ENCODE peak calls at places on chromosomes 4 and X, in six cellular contexts. G is uterus, C is heart right ventricle, N is fibroblast of lung, W is right lobe of liver, L is Panc1. A is an unnamed sample. For H3K4me1, the result is how much of the 10 kb centered on the place peaks cover.

GRCh38 chrX:1435241-1435900 is 17.3 kb downstream of the ASMTL start:
- DNase-seq in G (no peak), C (no peak), N (no peak), W (no peak), L (no peak), A (no peak)

GRCh38 chrX:102746134-102746584 is 25.6 kb downstream of the GPRASP3 start:
- DNase-seq in G (peak), C (peak), N (peak), W (peak), L (no peak), A (no peak)

GRCh38 chr4:185457136-185457535 is 14.4 kb downstream of the CCDC110 start:
- DNase-seq in G (no peak), C (no peak), N (no peak), W (no peak), L (no peak), A (no peak)

GRCh38 chrX:110145854-110146253 is 142.9 kb downstream of the TMEM164 start:
- DNase-seq in G (peak), C (no peak), N (peak), W (no peak), L (no peak), A (no peak)

GRCh38 chr4:145130788-145131398 is 32.8 kb downstream of the ABCE1 start:
- DNase-seq in G (no peak), C (no peak), N (peak), W (no peak), L (no peak), A (no peak)

GRCh38 chr4:41120297-41121217 is 93.8 kb downstream of the APBB2 start:
- DNase-seq in G (peak), C (peak), N (peak), W (peak), L (no peak), A (no peak)

GRCh38 chr4:161121451-161121850 is 1042.3 kb downstream of the FSTL5 start:
- DNase-seq in G (no peak), C (no peak), N (no peak), W (no peak), L (no peak), A (no peak)

GRCh38 chr4:109655396-109655795 is 47.8 kb downstream of the CASP6 start:
- DNase-seq in G (no peak), C (no peak), N (peak), W (no peak), L (no peak), A (no peak)

GRCh38 chr4:42653606-42654560 is 3.0 kb downstream of the ATP8A1 start:
- DNase-seq in G (no peak), C (no peak), N (peak), W (no peak), L (no peak), A (no peak)

GRCh38 chrX:70331161-70331560 is 41.3 kb downstream of the KIF4A start:
- DNase-seq in G (no peak), C (no peak), N (peak), W (no peak), L (no peak), A (no peak)

GRCh38 chrX:49059209-49060191 is 701 bp downstream of the CCDC120 start:
- DNase-seq in G (no peak), C (no peak), N (no peak), W (no peak), L (no peak), A (no peak)

DNA sequence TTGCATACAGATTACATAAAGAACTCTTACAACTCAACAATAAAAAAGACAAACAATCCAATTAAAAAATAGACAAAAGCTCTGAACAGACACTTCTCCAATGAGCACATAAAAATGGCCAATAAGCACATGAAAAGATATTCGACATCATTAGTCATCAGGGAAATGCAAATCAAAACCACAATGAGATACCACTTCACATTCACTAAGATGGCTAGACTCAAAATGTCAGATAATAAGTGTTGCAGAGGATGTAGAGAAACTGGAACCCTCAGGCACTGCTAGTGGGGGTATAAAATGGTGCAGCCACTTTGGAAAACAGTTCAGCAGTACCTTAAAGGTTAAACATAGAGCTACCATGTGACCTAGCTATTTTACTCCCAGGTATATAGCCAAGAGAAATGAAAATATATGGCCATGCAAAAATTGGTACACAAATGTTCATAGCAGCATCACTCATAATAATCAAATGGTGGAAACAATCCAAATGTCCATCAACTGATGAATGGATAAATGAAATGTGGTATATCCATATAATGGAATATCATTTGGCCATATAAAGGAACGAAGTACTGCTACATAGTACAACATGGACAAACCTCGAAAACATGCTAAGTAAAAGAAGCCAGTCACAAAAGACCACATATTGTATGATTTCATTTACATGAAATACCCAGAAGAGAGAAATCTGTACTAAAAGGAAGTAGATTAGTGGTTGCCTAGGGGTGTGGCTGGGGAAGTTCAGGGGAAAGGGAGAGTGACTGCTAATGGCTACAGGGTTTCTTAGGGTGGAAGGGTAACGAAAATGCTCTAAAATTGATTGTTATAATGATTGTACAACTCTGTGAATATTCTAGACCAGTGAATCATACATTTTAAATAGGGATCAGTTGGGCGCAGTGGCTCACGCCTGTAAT is 29.3 kb downstream of the SASH3 start:
- DNase-seq in G (no peak), C (no peak), N (peak), W (no peak), L (no peak), A (no peak)
- H3K27ac ChIP-seq in G (peak), C (no peak), N (no peak), W (no peak), L (no peak), A (no peak)

DNA sequence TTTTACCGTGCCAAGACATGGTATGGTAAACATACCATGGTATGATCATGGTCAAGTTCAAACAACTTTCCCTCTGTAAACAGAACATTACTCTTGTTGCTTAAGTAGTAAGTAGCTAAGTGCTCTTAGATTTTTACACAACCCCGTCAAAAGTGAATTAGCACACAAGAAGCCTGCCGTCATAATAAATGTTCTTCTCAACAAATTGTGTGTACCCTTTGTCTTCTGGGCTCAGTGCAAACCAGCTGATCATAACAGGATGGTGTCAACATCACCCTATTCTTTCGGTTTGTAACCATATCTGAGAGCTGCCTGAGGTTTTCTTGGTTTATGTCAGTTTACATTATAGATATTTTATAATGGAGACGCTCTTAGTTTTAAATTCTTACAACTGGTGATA is 28.8 kb downstream of the MSL3 start:
- DNase-seq in G (no peak), C (no peak), N (no peak), W (no peak), L (no peak), A (no peak)
- H3K4me3 ChIP-seq in G (peak), C (no peak), N (no peak), W (no peak), L (no peak), A (no peak)

DNA sequence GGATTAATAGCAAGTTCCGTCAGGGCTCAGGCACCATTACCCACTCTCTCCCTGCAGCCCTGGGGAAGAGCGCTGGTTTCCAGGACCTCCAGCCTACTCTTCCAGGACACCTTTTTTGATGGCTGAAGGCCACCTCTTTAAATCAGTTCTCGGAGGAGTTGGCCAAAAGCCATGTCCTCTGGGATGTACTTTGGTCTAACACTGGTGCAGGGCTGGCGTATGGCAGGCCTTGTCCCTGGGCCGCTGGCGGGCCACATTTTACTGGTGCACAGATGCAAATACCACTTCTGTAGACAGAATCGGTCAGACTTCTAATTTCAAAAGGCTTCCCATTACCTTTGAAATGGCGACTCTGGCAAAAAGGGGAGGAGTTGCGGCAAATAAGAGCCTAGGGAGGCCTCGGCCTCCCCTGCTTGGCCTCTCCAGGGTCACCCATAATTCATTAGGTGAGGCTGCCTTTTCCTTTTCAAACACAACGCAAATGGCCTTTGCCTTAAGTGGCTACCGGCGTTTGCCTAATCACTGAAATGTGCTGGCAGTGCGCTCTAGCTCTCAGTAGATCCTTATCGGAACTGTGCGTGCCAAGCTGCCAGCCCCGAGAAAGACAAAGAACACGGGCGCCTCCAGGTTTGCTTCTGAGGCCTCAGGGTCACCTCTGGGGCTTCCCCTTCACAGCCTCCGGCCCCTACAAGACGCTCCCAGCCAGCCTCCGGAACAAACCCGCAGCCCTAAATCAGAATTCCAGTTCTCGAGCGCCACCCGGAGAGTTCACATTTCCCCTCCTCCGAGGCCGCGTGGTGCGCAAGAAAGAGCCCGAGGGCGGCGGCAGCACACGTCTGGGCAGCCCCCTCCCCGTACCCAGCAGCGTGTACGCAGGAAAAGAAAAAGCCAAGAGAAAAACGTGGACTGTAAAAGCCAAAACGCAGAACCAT is 76.2 kb upstream of the BCOR start:
- DNase-seq in G (peak), C (peak), N (peak), W (peak), L (no peak), A (no peak)
- H3K4me1 ChIP-seq in G (under half), C (under half), N (under half), W (under half), L (under half), A (under half)

GRCh38 chr4:159273126-159273438 is 170.2 kb downstream of the RAPGEF2 start:
- DNase-seq in G (no peak), C (no peak), N (peak), W (no peak), L (no peak), A (no peak)
- H3K27ac ChIP-seq in G (no peak), C (peak), N (no peak), W (no peak), L (no peak), A (no peak)

GRCh38 chr4:55175779-55176231 is 50.4 kb upstream of the KDR start:
- DNase-seq in G (no peak), C (no peak), N (peak), W (no peak), L (peak), A (no peak)
- H3K4me3 ChIP-seq in G (no peak), C (no peak), N (no peak), W (no peak), L (no peak), A (no peak)

DNA sequence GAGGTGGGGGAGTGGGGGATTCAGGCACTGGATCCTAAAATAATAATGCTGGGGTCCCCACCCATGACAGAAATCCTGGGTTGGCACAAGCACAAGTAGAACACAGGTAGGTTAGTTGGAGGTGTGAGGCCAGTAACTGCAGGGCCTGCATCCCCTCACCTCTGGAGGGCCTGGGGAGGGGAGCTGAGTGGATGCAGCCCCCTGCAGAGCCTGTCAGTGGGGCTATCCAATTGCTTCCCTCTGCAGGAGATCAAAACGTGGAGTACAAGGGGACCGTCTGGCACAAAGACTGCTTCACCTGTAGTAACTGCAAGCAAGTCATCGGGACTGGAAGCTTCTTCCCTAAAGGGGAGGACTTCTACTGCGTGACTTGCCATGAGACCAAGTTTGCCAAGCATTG is 43.7 kb downstream of the MAP7D3 start:
- DNase-seq in G (no peak), C (no peak), N (no peak), W (no peak), L (no peak), A (no peak)
- H3K4me1 ChIP-seq in G (under half), C (under half), N (under half), W (under half), L (under half), A (under half)

GRCh38 chr4:152590179-152591031 is 54.5 kb upstream of the FBXW7 start:
- DNase-seq in G (no peak), C (no peak), N (peak), W (no peak), L (no peak), A (no peak)

GRCh38 chr4:152591361-152591760 is 55.5 kb upstream of the FBXW7 start:
- DNase-seq in G (peak), C (peak), N (peak), W (no peak), L (no peak), A (no peak)

GRCh38 chr4:152594981-152595916 is 59.4 kb upstream of the FBXW7 start:
- DNase-seq in G (no peak), C (no peak), N (no peak), W (no peak), L (no peak), A (no peak)

GRCh38 chr4:152588869-152589268 is 53.0 kb upstream of the FBXW7 start:
- DNase-seq in G (no peak), C (no peak), N (no peak), W (no peak), L (no peak), A (no peak)

DNA sequence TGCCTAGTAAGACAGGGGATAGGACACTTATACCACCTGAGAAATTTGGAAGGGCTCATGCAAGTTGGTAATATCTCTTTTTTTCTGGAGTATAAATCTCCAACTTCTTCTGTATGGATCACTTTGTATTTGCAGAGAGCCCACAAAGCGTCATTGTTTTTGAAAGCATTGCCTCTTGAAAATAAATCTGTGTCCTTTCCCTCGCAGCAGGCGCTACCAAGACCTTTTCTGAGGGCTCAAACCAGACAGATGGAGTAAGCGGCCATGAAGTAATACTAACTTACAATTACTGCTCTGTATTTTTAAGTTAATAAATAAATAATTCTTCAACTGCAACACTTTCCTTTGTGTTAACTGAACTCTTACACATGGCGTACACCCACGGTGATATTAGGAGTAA is 56.0 kb upstream of the FBXW7 start:
- DNase-seq in G (no peak), C (no peak), N (no peak), W (no peak), L (no peak), A (no peak)
- H3K27ac ChIP-seq in G (no peak), C (no peak), N (no peak), W (no peak), L (no peak), A (no peak)

DNA sequence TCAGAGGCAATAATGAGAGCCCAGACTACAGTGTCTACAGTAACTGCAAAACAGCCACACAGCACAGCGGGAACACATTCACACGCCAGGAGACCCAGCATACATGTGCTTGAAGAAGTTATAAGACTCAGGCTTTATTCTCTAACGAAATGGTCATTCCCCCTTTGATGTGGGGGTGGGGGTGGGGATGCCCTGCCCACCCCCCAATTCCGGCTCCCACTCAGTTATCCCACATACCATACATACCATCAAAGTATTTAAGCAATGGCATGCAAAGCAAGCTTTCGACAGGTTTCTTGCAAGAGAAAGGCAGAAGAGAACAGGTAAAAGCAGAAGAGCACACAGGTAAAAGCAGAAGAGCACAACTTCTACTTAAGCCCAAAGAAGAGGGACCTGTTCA is 3.6 kb downstream of the MECP2 start:
- DNase-seq in G (no peak), C (no peak), N (no peak), W (no peak), L (no peak), A (no peak)
- H3K4me3 ChIP-seq in G (no peak), C (no peak), N (peak), W (no peak), L (no peak), A (no peak)

DNA sequence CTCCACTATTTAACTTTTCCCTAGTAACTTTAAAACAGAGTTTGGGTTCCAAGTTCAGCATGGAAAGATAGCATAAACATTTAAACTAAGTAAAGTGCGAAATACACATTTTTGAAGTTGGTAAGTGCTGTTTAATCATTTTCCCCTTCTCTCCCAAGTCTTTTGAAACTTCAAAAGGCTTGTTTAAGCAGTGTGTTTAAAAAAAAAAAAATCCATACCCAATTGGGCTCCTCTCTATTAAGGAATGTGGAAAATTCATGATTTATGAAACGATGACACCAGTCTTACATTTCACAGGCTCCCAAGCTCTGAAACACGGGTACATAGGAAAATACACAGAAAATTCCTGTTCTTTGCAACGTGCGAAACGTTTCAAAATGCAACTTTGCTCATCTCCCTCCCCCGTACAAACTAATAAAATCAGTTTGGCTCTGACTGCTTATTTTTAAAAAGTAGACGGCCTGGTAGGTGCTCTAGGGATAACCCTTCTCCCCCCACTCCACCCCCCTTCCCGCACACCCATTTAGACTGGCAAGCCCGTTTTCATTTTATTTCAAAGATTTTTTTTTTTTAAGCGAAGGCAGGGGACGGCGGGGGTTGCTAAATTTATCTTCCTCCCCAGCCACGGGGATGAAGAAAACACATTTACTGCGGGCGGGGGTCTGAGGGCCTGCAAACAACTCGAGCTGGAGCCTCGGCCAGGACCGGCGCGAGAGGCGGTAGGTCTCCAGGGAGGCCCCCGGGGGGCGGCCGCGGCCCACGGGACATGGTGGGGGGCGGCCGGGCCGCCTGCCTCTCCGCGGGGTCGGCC is 789 bp upstream of the ZFX start:
- DNase-seq in G (peak), C (no peak), N (peak), W (no peak), L (no peak), A (no peak)
- H3K4me1 ChIP-seq in G (under half), C (under half), N (under half), W (under half), L (under half), A (under half)

GRCh38 chrX:129842510-129843208 is 1.0 kb downstream of the ZDHHC9 start:
- DNase-seq in G (peak), C (peak), N (peak), W (peak), L (no peak), A (no peak)
- H3K27ac ChIP-seq in G (peak), C (peak), N (peak), W (peak), L (peak), A (no peak)